ENCODE peak calls at places on chromosomes 6 and 20, in four cellular contexts. One of them, this sample, is unnamed.

GRCh38 chr6:117311310-117311709 is 46.0 kb downstream of the VGLL2 start:
- DNase-seq in MV-4-11: no peak
- DNase-seq in effector memory CD8-positive, alpha-beta T cell: no peak
- DNase-seq in stimulated activated CD4-positive, alpha-beta T cell treated with anti-CD3 and anti-CD28 coated beads, Interleukin-4, amount 100 ng/mL, for 1 hour: no peak
- DNase-seq in this sample: no peak

GRCh38 chr6:132247381-132248159 is 153.7 kb downstream of the MOXD1 start:
- DNase-seq in MV-4-11: no peak
- DNase-seq in effector memory CD8-positive, alpha-beta T cell: no peak
- DNase-seq in stimulated activated CD4-positive, alpha-beta T cell treated with anti-CD3 and anti-CD28 coated beads, Interleukin-4, amount 100 ng/mL, for 1 hour: no peak
- DNase-seq in this sample: no peak

GRCh38 chr20:34877002-34877264 is 521 bp downstream of the ACSS2 start:
- DNase-seq in MV-4-11: no peak
- DNase-seq in effector memory CD8-positive, alpha-beta T cell: no peak
- DNase-seq in stimulated activated CD4-positive, alpha-beta T cell treated with anti-CD3 and anti-CD28 coated beads, Interleukin-4, amount 100 ng/mL, for 1 hour: no peak
- DNase-seq in this sample: no peak

GRCh38 chr6:44681782-44682181 is 294.3 kb downstream of the CDC5L start:
- DNase-seq in MV-4-11: no peak
- DNase-seq in effector memory CD8-positive, alpha-beta T cell: no peak
- DNase-seq in stimulated activated CD4-positive, alpha-beta T cell treated with anti-CD3 and anti-CD28 coated beads, Interleukin-4, amount 100 ng/mL, for 1 hour: no peak
- DNase-seq in this sample: no peak

GRCh38 chr20:39676857-39677351 is 714.8 kb downstream of the DHX35 start:
- DNase-seq in MV-4-11: no peak
- DNase-seq in effector memory CD8-positive, alpha-beta T cell: no peak
- DNase-seq in stimulated activated CD4-positive, alpha-beta T cell treated with anti-CD3 and anti-CD28 coated beads, Interleukin-4, amount 100 ng/mL, for 1 hour: no peak
- DNase-seq in this sample: no peak

GRCh38 chr6:147906361-147906760 is 397.9 kb downstream of the SAMD5 start:
- DNase-seq in MV-4-11: no peak
- DNase-seq in effector memory CD8-positive, alpha-beta T cell: no peak
- DNase-seq in stimulated activated CD4-positive, alpha-beta T cell treated with anti-CD3 and anti-CD28 coated beads, Interleukin-4, amount 100 ng/mL, for 1 hour: no peak
- DNase-seq in this sample: no peak

GRCh38 chr6:159720708-159721107 is 6.6 kb upstream of the WTAP start:
- DNase-seq in MV-4-11: no peak
- DNase-seq in effector memory CD8-positive, alpha-beta T cell: peak
- DNase-seq in stimulated activated CD4-positive, alpha-beta T cell treated with anti-CD3 and anti-CD28 coated beads, Interleukin-4, amount 100 ng/mL, for 1 hour: no peak
- DNase-seq in this sample: peak

GRCh38 chr6:11224966-11225463 is 7.5 kb downstream of the NEDD9 start:
- DNase-seq in MV-4-11: no peak
- DNase-seq in effector memory CD8-positive, alpha-beta T cell: no peak
- DNase-seq in stimulated activated CD4-positive, alpha-beta T cell treated with anti-CD3 and anti-CD28 coated beads, Interleukin-4, amount 100 ng/mL, for 1 hour: no peak
- DNase-seq in this sample: no peak

GRCh38 chr6:169252805-169253189 is 849 bp downstream of the THBS2 start:
- DNase-seq in MV-4-11: no peak
- DNase-seq in effector memory CD8-positive, alpha-beta T cell: no peak
- DNase-seq in stimulated activated CD4-positive, alpha-beta T cell treated with anti-CD3 and anti-CD28 coated beads, Interleukin-4, amount 100 ng/mL, for 1 hour: no peak
- DNase-seq in this sample: no peak

This sample was measured in CD4-positive, CD25-positive, alpha-beta regulatory T cell.